ENCODE peak calls at places on chromosomes 3 and 15, in five cellular contexts. L, U, D, W and T are unnamed samples.

GRCh38 chr3:69288161-69288895 is 97.6 kb downstream of the FRMD4B start:
- DNase-seq in L (no peak), U (no peak), D (no peak), W (no peak), T (no peak)

GRCh38 chr3:72848703-72849081 is 447 bp upstream of the SHQ1 start:
- DNase-seq in L (no peak), U (no peak), D (no peak), W (no peak), T (no peak)

GRCh38 chr3:169907476-169907875 is 3.9 kb upstream of the SAMD7 start:
- DNase-seq in L (no peak), U (no peak), D (no peak), W (no peak), T (no peak)

GRCh38 chr15:100763764-100764750 is 115.6 kb upstream of the ALDH1A3 start:
- DNase-seq in L (no peak), U (no peak), D (no peak), W (no peak), T (no peak)

GRCh38 chr3:169399068-169399467 is 264.4 kb downstream of the MECOM start:
- DNase-seq in L (no peak), U (no peak), D (no peak), W (no peak), T (no peak)

GRCh38 chr15:70436428-70436827 is 326.9 kb downstream of the UACA start:
- DNase-seq in L (no peak), U (no peak), D (no peak), W (no peak), T (no peak)

GRCh38 chr3:8421267-8421666 is 80.4 kb upstream of the LMCD1 start:
- DNase-seq in L (no peak), U (no peak), D (no peak), W (no peak), T (no peak)

GRCh38 chr3:15768421-15769255 is 29.1 kb downstream of the ANKRD28 start:
- DNase-seq in L (peak), U (peak), D (no peak), W (peak), T (no peak)

GRCh38 chr3:59737209-59737608 is 687.4 kb upstream of the CFAP20DC start:
- DNase-seq in L (no peak), U (no peak), D (no peak), W (no peak), T (no peak)

GRCh38 chr3:157865449-157865862 is 240.8 kb downstream of the SHOX2 start:
- DNase-seq in L (no peak), U (no peak), D (no peak), W (no peak), T (no peak)

GRCh38 chr3:177552051-177552450 is 354.8 kb upstream of the TBL1XR1 start:
- DNase-seq in L (no peak), U (no peak), D (no peak), W (no peak), T (no peak)

GRCh38 chr3:105385868-105386508 is 19.3 kb downstream of the ALCAM start:
- DNase-seq in L (no peak), U (no peak), D (no peak), W (no peak), T (no peak)

GRCh38 chr3:32083901-32084300 is 22.5 kb upstream of the GPD1L start:
- DNase-seq in L (no peak), U (no peak), D (no peak), W (no peak), T (no peak)

GRCh38 chr3:72151465-72152238 is 366.7 kb upstream of the PROK2 start:
- DNase-seq in L (no peak), U (no peak), D (no peak), W (no peak), T (no peak)

GRCh38 chr3:111081008-111081545 is 9.5 kb downstream of the NECTIN3 start:
- DNase-seq in L (no peak), U (peak), D (no peak), W (peak), T (no peak)

GRCh38 chr3:11718582-11719405 is 75.1 kb upstream of the VGLL4 start:
- DNase-seq in L (no peak), U (peak), D (peak), W (no peak), T (no peak)

GRCh38 chr15:70101459-70102113 is 3.9 kb upstream of the TLE3 start:
- DNase-seq in L (peak), U (peak), D (no peak), W (no peak), T (no peak)

GRCh38 chr15:80154336-80154735 is 1.5 kb downstream of the FAH start:
- DNase-seq in L (no peak), U (peak), D (no peak), W (no peak), T (no peak)

GRCh38 chr3:101310580-101311375 is 9.6 kb downstream of the IMPG2 start:
- DNase-seq in L (peak), U (peak), D (no peak), W (peak), T (no peak)

GRCh38 chr3:147652682-147653081 is 243.5 kb downstream of the ZIC1 start:
- DNase-seq in L (no peak), U (peak), D (no peak), W (no peak), T (no peak)

GRCh38 chr3:69738859-69739203 is 433 bp upstream of the MITF start:
- DNase-seq in L (no peak), U (no peak), D (no peak), W (no peak), T (no peak)

GRCh38 chr15:66780172-66780972 is 78.3 kb downstream of the SMAD6 start:
- DNase-seq in L (peak), U (peak), D (no peak), W (no peak), T (no peak)

GRCh38 chr3:18843930-18844329 is 304.4 kb upstream of the KCNH8 start:
- DNase-seq in L (no peak), U (no peak), D (no peak), W (no peak), T (no peak)

GRCh38 chr3:176714034-176714433 is 483.2 kb downstream of the TBL1XR1 start:
- DNase-seq in L (no peak), U (no peak), D (no peak), W (no peak), T (no peak)

GRCh38 chr3:114115151-114115550 is 58.6 kb downstream of the QTRT2 start:
- DNase-seq in L (no peak), U (no peak), D (no peak), W (no peak), T (no peak)
- TF ChIP-seq CTCF in L (no peak), U (no peak), D (no peak), W (no peak), T (no peak)

DNA sequence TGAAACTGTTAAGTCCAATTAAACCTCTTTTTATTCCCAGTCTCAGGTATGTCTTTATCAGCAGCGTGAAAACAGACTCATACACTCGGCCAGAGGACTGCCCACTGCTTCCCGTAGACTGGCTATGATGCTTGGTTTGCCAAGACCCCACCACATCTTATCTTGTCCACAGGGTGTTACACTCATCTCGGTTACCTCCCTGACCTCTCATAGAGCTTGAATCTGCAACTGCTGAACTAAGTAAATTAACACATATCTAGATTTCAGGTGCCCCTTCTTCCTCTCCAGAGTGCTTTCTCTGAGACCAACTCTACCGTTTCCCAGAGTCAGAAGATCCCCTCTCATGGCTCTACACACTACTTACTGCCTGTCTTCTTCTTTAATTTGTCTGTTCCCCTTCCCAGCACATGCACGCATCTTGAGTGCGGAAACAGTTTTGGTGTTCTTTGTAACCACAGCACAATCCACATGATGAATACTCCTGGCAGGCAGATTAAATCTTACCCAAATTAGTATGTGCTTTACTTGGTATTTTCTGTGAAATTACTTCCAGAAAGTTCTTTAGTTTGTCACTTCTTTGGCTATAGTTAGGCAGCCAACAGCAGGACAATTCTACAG is 49.7 kb downstream of the CD200 start:
- DNase-seq in L (no peak), U (no peak), D (no peak), W (no peak), T (no peak)
- TF ChIP-seq CTCF in L (no peak), U (no peak), D (no peak), W (no peak), T (no peak)

GRCh38 chr3:139715736-139716135 is 38.0 kb upstream of the NMNAT3 start:
- DNase-seq in L (no peak), U (no peak), D (no peak), W (no peak), T (no peak)

GRCh38 chr3:139721370-139721769 is 43.6 kb upstream of the NMNAT3 start:
- DNase-seq in L (no peak), U (no peak), D (no peak), W (no peak), T (no peak)

GRCh38 chr3:139716908-139717485 is 39.2 kb upstream of the NMNAT3 start:
- DNase-seq in L (no peak), U (no peak), D (no peak), W (no peak), T (no peak)

DNA sequence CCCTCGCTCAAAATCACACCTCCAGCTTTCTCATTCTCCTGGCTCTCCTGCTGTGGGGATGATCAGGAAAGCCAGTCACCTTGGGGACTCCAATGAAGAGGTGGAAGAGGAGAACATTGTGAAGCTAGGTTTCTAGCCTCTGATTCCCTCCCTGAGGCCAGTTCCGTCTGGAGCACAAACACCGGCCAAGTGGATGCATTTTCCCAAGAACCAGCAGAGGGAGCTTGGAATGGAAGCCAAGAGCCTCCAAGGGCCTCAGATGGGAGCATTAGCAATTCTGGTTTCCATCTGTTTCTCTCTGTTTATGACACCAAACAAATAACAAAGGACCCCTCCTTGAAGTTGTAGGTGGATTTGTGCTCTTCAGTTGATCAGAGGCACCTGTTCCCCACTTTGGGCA is 40.6 kb upstream of the NMNAT3 start:
- DNase-seq in L (peak), U (peak), D (no peak), W (no peak), T (no peak)
- TF ChIP-seq CTCF in L (peak), U (peak), D (no peak), W (peak), T (no peak)

GRCh38 chr3:46748160-46748559 is 30.5 kb upstream of the PRSS50 start:
- DNase-seq in L (no peak), U (no peak), D (no peak), W (no peak), T (no peak)
- TF ChIP-seq CTCF in L (no peak), U (no peak), D (no peak), W (no peak), T (no peak)

GRCh38 chr3:63565220-63565619 is 87.3 kb upstream of the SNTN start:
- DNase-seq in L (no peak), U (no peak), D (no peak), W (no peak), T (no peak)
- TF ChIP-seq CTCF in L (no peak), U (no peak), D (no peak), W (no peak), T (no peak)

GRCh38 chr3:50259432-50260026 is 9.4 kb upstream of the SEMA3B start:
- DNase-seq in L (no peak), U (no peak), D (no peak), W (no peak), T (no peak)
- TF ChIP-seq CTCF in L (no peak), U (no peak), D (no peak), W (no peak), T (no peak)

DNA sequence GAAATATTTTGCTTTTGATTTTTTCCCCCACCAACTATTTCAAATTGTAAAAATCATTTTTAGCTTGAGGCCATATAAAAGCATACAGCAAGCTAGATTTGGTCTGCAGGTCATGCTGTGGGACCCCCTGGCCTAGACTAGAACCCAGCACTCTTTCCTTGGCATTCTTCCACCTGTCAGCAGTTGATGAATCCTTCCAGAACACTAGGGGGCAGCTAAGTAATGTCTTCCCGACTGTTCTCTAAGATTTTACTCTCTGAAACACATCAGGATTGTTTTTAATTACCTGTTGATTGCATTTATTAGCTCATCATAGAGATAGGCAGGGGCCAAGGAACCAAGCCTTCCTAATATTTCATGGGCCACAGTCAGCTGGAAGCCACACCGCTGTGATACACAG is 174.5 kb downstream of the CACNA1D start:
- DNase-seq in L (no peak), U (no peak), D (no peak), W (no peak), T (no peak)
- TF ChIP-seq CTCF in L (peak), U (peak), D (no peak), W (peak), T (peak)

DNA sequence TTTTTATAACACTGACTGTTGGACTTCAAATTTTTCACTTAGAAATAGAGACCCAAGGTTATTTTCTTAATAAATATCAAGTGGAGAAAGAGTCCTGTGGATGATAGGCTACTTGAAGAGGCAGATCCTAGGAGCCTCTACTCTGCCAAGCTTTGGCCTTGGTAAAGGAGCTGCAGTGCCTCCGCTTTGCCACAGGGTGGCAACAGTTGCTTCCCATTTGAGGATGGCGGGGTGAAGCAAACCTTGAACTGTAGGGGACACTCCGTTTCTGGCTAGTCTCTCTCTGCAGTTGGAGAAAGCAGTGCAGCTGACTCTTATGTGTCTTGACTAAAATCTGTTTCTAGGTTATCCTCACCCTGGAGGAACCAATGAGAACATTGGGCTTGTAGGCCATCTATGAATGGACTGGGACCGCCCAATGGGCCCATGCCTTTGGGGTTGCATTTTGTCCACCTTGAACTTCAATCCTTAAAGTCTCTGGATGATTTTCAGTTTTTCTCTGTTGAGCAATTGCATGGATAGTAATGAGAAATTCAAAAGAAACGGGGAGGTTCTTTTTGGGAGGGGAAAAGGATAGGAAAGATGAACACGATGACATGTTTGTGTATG is 9.8 kb downstream of the SCG5 start:
- DNase-seq in L (no peak), U (peak), D (no peak), W (no peak), T (peak)
- TF ChIP-seq CTCF in L (peak), U (peak), D (no peak), W (peak), T (peak)

GRCh38 chr15:34217587-34218225 is 7.1 kb upstream of the EMC4 start:
- DNase-seq in L (no peak), U (peak), D (no peak), W (no peak), T (no peak)

GRCh38 chr15:34209421-34210282 is at the start of gene KATNBL1:
- DNase-seq in L (peak), U (peak), D (peak), W (peak), T (peak)

GRCh38 chr15:34216527-34217270 is 6.8 kb upstream of the KATNBL1 start:
- DNase-seq in L (no peak), U (no peak), D (no peak), W (no peak), T (no peak)

GRCh38 chr15:34214135-34214534 is 4.2 kb upstream of the KATNBL1 start:
- DNase-seq in L (no peak), U (no peak), D (no peak), W (no peak), T (no peak)

DNA sequence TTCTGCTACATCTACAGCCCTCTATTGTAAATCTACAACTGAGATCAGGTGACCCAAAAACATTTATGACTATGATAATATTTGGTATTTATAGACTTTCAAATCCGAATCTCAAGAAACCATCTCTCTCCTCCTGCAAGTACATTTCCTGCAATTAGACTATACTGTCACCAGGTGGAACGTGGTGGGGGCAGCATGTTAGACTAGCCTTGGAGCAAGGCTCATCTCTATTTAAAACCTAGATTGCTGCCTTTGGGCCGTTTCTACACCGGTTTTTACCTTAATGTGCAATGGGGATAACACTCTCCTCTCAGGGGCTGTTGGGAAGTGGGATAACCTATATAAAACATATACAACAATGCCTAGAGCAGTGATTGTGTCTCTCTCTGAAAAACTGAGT is 3.8 kb upstream of the KATNBL1 start:
- DNase-seq in L (no peak), U (no peak), D (no peak), W (no peak), T (no peak)
- TF ChIP-seq CTCF in L (no peak), U (no peak), D (no peak), W (no peak), T (no peak)